ENCODE peak calls at places on chromosomes 1 and 21, in five cellular contexts. One of them, this sample, is unnamed.

GRCh38 chr1:56758135-56758534 is 61.1 kb downstream of the FYB2 start:
- DNase-seq in IMR-90: no peak
- DNase-seq in mesenchymal stem cell: no peak
- DNase-seq in neuronal stem cell: peak
- DNase-seq in mesendoderm: peak
- DNase-seq in this sample: peak

GRCh38 chr21:32534113-32534512 is 51.2 kb downstream of the TCP10L start:
- DNase-seq in IMR-90: no peak
- DNase-seq in mesenchymal stem cell: no peak
- DNase-seq in neuronal stem cell: no peak
- DNase-seq in mesendoderm: no peak
- DNase-seq in this sample: no peak

GRCh38 chr21:46515109-46515508 is 56.4 kb downstream of the DIP2A start:
- DNase-seq in IMR-90: peak
- DNase-seq in mesenchymal stem cell: no peak
- DNase-seq in neuronal stem cell: no peak
- DNase-seq in mesendoderm: no peak
- DNase-seq in this sample: no peak

GRCh38 chr1:66403031-66403731 is 130.8 kb upstream of the SGIP1 start:
- DNase-seq in IMR-90: no peak
- DNase-seq in mesenchymal stem cell: no peak
- DNase-seq in neuronal stem cell: no peak
- DNase-seq in mesendoderm: peak
- DNase-seq in this sample: no peak

GRCh38 chr1:59678809-59679228 is 135.9 kb upstream of the HOOK1 start:
- DNase-seq in IMR-90: peak
- DNase-seq in mesenchymal stem cell: peak
- DNase-seq in neuronal stem cell: peak
- DNase-seq in mesendoderm: peak
- DNase-seq in this sample: no peak

GRCh38 chr1:54887665-54888071 is 673 bp upstream of the DHCR24 start:
- DNase-seq in IMR-90: no peak
- DNase-seq in mesenchymal stem cell: peak
- DNase-seq in neuronal stem cell: peak
- DNase-seq in mesendoderm: peak
- DNase-seq in this sample: peak

GRCh38 chr1:204172404-204173049 is 6.4 kb upstream of the REN start:
- DNase-seq in IMR-90: peak
- DNase-seq in mesenchymal stem cell: no peak
- DNase-seq in neuronal stem cell: no peak
- DNase-seq in mesendoderm: no peak
- DNase-seq in this sample: no peak

GRCh38 chr1:8965121-8965820 is 19.6 kb downstream of the CA6 start:
- DNase-seq in IMR-90: no peak
- DNase-seq in mesenchymal stem cell: no peak
- DNase-seq in neuronal stem cell: no peak
- DNase-seq in mesendoderm: no peak
- DNase-seq in this sample: no peak

GRCh38 chr1:53014791-53015507 is 47.1 kb upstream of the PODN start:
- DNase-seq in IMR-90: peak
- DNase-seq in mesenchymal stem cell: peak
- DNase-seq in neuronal stem cell: peak
- DNase-seq in mesendoderm: peak
- DNase-seq in this sample: peak

GRCh38 chr1:225691861-225692516 is 39.1 kb upstream of the ENAH start:
- DNase-seq in IMR-90: peak
- DNase-seq in mesenchymal stem cell: peak
- DNase-seq in neuronal stem cell: no peak
- DNase-seq in mesendoderm: peak
- DNase-seq in this sample: no peak

GRCh38 chr1:14738235-14738634 is 139.8 kb downstream of the KAZN start:
- DNase-seq in IMR-90: no peak
- DNase-seq in mesenchymal stem cell: no peak
- DNase-seq in neuronal stem cell: no peak
- DNase-seq in mesendoderm: no peak
- DNase-seq in this sample: no peak

GRCh38 chr21:29639366-29640232 is 300.2 kb downstream of the GRIK1 start:
- DNase-seq in IMR-90: no peak
- DNase-seq in mesenchymal stem cell: no peak
- DNase-seq in neuronal stem cell: no peak
- DNase-seq in mesendoderm: no peak
- DNase-seq in this sample: no peak

GRCh38 chr21:29640233-29640554 is 299.6 kb downstream of the GRIK1 start:
- DNase-seq in IMR-90: no peak
- DNase-seq in mesenchymal stem cell: no peak
- DNase-seq in neuronal stem cell: no peak
- DNase-seq in mesendoderm: no peak
- DNase-seq in this sample: no peak

GRCh38 chr21:29638138-29638537 is 301.7 kb downstream of the GRIK1 start:
- DNase-seq in IMR-90: no peak
- DNase-seq in mesenchymal stem cell: no peak
- DNase-seq in neuronal stem cell: no peak
- DNase-seq in mesendoderm: no peak
- DNase-seq in this sample: no peak

GRCh38 chr21:29637553-29637952 is 302.2 kb downstream of the GRIK1 start:
- DNase-seq in IMR-90: no peak
- DNase-seq in mesenchymal stem cell: no peak
- DNase-seq in neuronal stem cell: no peak
- DNase-seq in mesendoderm: no peak
- DNase-seq in this sample: no peak

DNA sequence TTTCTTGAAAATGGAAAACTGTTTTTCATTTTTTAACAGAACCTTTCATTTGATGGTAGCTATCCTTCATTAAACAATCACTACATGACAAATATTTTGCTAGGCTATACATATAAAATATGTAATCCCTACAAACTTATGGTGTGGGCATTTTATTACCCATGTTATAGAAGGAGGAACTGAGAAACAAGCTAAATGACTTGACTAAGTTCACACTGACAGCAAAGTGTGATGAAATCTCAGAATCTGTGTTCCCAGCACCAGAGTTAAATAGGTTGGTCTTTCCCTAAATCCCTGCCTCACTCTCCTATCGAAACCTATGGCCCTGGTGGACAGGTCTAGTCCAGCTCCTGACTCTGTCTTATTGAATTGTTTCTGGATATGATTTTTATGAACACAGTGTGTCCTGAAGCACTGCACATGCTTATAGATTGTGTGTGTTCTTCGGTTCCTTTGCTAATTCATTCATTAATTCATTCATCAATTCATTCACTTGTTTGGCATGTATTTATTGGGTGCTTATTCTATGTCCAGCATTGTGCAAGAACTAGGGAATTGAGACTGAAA is 301.0 kb downstream of the GRIK1 start:
- DNase-seq in IMR-90: no peak
- DNase-seq in mesenchymal stem cell: no peak
- DNase-seq in neuronal stem cell: no peak
- DNase-seq in mesendoderm: no peak
- DNase-seq in this sample: no peak
- H2BK120ac ChIP-seq in IMR-90: no peak
- H2BK120ac ChIP-seq in mesenchymal stem cell: no peak
- H2BK120ac ChIP-seq in neuronal stem cell: no peak
- H2BK120ac ChIP-seq in mesendoderm: no peak
- H2BK120ac ChIP-seq in this sample: no peak

DNA sequence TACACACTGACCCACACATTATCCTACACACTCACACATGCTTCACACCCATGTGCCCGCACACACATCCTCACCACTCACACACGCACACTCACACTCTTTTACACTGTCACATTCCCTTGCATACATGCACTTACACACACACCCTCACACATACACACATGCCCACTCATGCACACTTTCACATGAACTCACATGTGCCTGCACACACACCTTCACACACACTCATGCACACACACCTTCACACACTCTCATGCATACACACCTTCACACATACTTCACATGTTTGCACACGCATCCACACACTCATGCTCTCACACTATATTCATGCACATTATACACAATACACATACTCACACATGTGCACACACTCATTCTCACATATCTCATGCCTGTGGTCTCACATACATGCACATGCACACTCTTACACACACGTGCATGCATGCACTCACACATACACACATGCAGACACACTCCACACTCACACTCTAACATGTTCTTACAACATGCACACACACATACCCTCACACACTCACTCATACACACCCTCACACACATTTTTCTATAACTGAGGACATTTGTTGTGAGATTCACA is 42.3 kb downstream of the RXRG start:
- DNase-seq in IMR-90: no peak
- DNase-seq in mesenchymal stem cell: no peak
- DNase-seq in neuronal stem cell: no peak
- DNase-seq in mesendoderm: no peak
- DNase-seq in this sample: no peak
- H2AK5ac ChIP-seq in IMR-90: no peak
- H2AK5ac ChIP-seq in mesenchymal stem cell: no peak
- H2AK5ac ChIP-seq in neuronal stem cell: no peak
- H2AK5ac ChIP-seq in mesendoderm: no peak
- H2AK5ac ChIP-seq in this sample: no peak

DNA sequence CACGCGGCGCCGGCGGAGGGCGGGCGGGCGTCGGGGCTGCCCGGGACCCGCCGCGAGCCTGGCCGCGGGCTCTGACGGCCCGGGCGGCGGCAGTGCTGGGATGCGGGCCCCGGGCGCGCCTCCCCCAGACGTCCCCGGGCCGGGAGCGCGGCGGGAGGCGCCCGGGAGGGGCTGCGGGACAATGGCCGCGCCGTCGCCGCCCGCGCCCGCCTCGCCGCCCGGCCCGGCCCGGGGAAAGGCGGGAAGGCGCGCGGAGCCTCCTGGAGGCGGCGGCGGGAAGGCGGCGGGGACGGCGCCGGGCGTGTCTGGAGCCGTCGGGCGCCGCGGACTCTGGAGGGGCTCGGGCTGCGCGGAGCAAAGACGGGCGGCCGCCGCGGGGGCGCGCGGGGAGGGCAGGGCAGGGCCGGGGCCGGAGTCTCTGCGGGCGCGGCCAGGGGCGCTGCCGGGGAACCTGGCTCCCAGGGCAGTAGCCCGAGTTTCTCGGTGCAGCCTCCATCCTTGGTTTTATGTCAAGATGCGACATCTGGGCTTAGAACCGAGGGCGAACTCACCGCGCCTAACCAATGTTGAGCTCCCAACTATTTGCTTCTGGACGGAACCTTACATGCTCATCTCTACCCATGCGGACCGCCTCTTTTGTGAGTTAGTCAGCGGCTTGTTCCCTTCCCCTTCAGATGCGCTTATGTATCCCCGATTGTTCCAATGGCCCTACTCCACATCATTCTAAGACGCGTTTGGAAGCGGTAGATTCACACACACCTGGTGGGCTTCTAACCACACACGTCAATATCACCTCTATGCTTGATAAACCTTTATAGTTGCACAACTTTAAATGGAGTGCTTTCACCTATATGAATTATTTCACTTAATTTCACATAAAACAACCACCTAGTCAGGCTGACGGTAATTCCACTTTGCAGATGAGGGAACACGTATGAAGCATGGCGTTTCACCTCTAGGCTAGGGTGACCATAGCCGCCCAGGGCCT is 651 bp downstream of the ZBTB8A start:
- DNase-seq in IMR-90: peak
- DNase-seq in mesenchymal stem cell: peak
- DNase-seq in neuronal stem cell: peak
- DNase-seq in mesendoderm: peak
- DNase-seq in this sample: peak
- H2BK120ac ChIP-seq in IMR-90: no peak
- H2BK120ac ChIP-seq in mesenchymal stem cell: peak
- H2BK120ac ChIP-seq in neuronal stem cell: peak
- H2BK120ac ChIP-seq in mesendoderm: peak
- H2BK120ac ChIP-seq in this sample: no peak

GRCh38 chr1:205456383-205456867 is 580 bp upstream of the BLACAT1 start:
- DNase-seq in IMR-90: no peak
- DNase-seq in mesenchymal stem cell: no peak
- DNase-seq in neuronal stem cell: no peak
- DNase-seq in mesendoderm: peak
- DNase-seq in this sample: peak

GRCh38 chr1:205453466-205453865 is 2.4 kb downstream of the BLACAT1 start:
- DNase-seq in IMR-90: no peak
- DNase-seq in mesenchymal stem cell: no peak
- DNase-seq in neuronal stem cell: no peak
- DNase-seq in mesendoderm: no peak
- DNase-seq in this sample: no peak

GRCh38 chr1:205452906-205453305 is 2.9 kb downstream of the BLACAT1 start:
- DNase-seq in IMR-90: no peak
- DNase-seq in mesenchymal stem cell: no peak
- DNase-seq in neuronal stem cell: no peak
- DNase-seq in mesendoderm: no peak
- DNase-seq in this sample: no peak

GRCh38 chr1:205455581-205456382 is at the start of gene BLACAT1:
- DNase-seq in IMR-90: no peak
- DNase-seq in mesenchymal stem cell: no peak
- DNase-seq in neuronal stem cell: no peak
- DNase-seq in mesendoderm: peak
- DNase-seq in this sample: no peak

DNA sequence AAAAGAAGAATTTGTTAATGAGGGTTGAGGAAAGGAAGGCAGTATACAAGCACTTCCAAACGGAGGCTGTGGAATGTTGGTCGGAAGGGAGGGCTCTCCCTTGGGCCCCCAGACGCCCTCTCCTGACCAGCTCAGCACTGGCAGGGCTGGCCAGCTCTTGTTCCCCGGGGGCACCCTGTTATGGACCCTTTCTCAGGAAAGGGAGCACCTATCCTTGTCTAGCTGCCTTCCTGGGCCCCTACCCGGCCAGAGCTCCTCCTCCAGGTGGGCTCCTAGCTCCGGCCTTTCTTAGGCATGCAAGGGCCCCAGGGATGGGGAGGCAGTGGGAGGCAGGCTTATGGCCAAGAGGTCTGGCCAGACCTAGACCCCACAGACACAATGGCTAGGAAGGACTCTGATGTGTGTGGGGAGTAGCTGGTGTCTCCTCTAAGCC is 926 bp downstream of the BLACAT1 start:
- DNase-seq in IMR-90: no peak
- DNase-seq in mesenchymal stem cell: no peak
- DNase-seq in neuronal stem cell: no peak
- DNase-seq in mesendoderm: peak
- DNase-seq in this sample: peak
- H2AK5ac ChIP-seq in IMR-90: no peak
- H2AK5ac ChIP-seq in mesenchymal stem cell: no peak
- H2AK5ac ChIP-seq in neuronal stem cell: peak
- H2AK5ac ChIP-seq in mesendoderm: peak
- H2AK5ac ChIP-seq in this sample: no peak

GRCh38 chr1:153519242-153519641 is 16.5 kb downstream of the S100A6 start:
- DNase-seq in IMR-90: no peak
- DNase-seq in mesenchymal stem cell: no peak
- DNase-seq in neuronal stem cell: no peak
- DNase-seq in mesendoderm: no peak
- DNase-seq in this sample: no peak

GRCh38 chr1:153518562-153518961 is 17.2 kb downstream of the S100A6 start:
- DNase-seq in IMR-90: no peak
- DNase-seq in mesenchymal stem cell: peak
- DNase-seq in neuronal stem cell: no peak
- DNase-seq in mesendoderm: no peak
- DNase-seq in this sample: no peak

GRCh38 chr1:153513666-153514065 is 22.1 kb downstream of the S100A6 start:
- DNase-seq in IMR-90: no peak
- DNase-seq in mesenchymal stem cell: no peak
- DNase-seq in neuronal stem cell: no peak
- DNase-seq in mesendoderm: no peak
- DNase-seq in this sample: no peak

GRCh38 chr1:153513023-153513422 is 22.8 kb downstream of the S100A6 start:
- DNase-seq in IMR-90: no peak
- DNase-seq in mesenchymal stem cell: no peak
- DNase-seq in neuronal stem cell: no peak
- DNase-seq in mesendoderm: no peak
- DNase-seq in this sample: no peak

GRCh38 chr1:153515504-153516394 is 20.0 kb downstream of the S100A6 start:
- DNase-seq in IMR-90: no peak
- DNase-seq in mesenchymal stem cell: no peak
- DNase-seq in neuronal stem cell: no peak
- DNase-seq in mesendoderm: no peak
- DNase-seq in this sample: no peak
- H2BK120ac ChIP-seq in IMR-90: no peak
- H2BK120ac ChIP-seq in mesenchymal stem cell: no peak
- H2BK120ac ChIP-seq in neuronal stem cell: peak
- H2BK120ac ChIP-seq in mesendoderm: no peak
- H2BK120ac ChIP-seq in this sample: no peak